ENCODE peak calls at places on chromosomes 3 and 15, in four cellular contexts. D is astrocyte of the spinal cord, N is body of pancreas, J is tibial artery. C is an unnamed sample.

GRCh38 chr3:50450135-50450911 is 53.1 kb downstream of the CACNA2D2 start:
- DNase-seq in D (peak; percentile 78), N (peak; percentile 32), J (peak; percentile 83), C (peak; percentile 55)

GRCh38 chr3:28080716-28081115 is 160.7 kb upstream of the CMC1 start:
- DNase-seq in D (no peak), N (no peak), J (no peak), C (no peak)

GRCh38 chr3:11140054-11140712 is 14.1 kb upstream of the HRH1 start:
- DNase-seq in D (peak; percentile 69), N (no peak), J (peak; percentile 67), C (peak; percentile 87)

GRCh38 chr3:62604301-62604700 is 231.0 kb upstream of the FEZF2 start:
- DNase-seq in D (peak; percentile 88), N (no peak), J (no peak), C (no peak)

GRCh38 chr3:177523991-177524438 is 326.7 kb upstream of the TBL1XR1 start:
- DNase-seq in D (no peak), N (no peak), J (no peak), C (no peak)

GRCh38 chr3:85005947-85006346 is 47.2 kb downstream of the CADM2 start:
- DNase-seq in D (no peak), N (no peak), J (no peak), C (no peak)

GRCh38 chr15:73321496-73322344 is 47.0 kb downstream of the HCN4 start:
- DNase-seq in D (no peak), N (no peak), J (peak; percentile 28), C (no peak)

GRCh38 chr15:94001113-94001919 is 230.0 kb upstream of the MCTP2 start:
- DNase-seq in D (no peak), N (no peak), J (no peak), C (no peak)

GRCh38 chr15:44394562-44394961 is 32.9 kb upstream of the CTDSPL2 start:
- DNase-seq in D (no peak), N (no peak), J (no peak), C (no peak)

GRCh38 chr3:52202384-52203077 is 4.6 kb downstream of the ALAS1 start:
- DNase-seq in D (no peak), N (no peak), J (no peak), C (no peak)

GRCh38 chr3:114466816-114467215 is 173.0 kb downstream of the TIGIT start:
- DNase-seq in D (no peak), N (no peak), J (no peak), C (no peak)

GRCh38 chr15:40092416-40093223 is 16.1 kb downstream of the BMF start:
- DNase-seq in D (peak; percentile 84), N (peak; percentile 46), J (peak; percentile 87), C (peak; percentile 71)

GRCh38 chr15:29090617-29091466 is 178.8 kb downstream of the NSMCE3 start:
- DNase-seq in D (no peak), N (no peak), J (no peak), C (no peak)

GRCh38 chr3:83938491-83938890 is 1020.3 kb upstream of the CADM2 start:
- DNase-seq in D (no peak), N (no peak), J (no peak), C (no peak)

GRCh38 chr3:60355825-60356224 is 895.4 kb downstream of the FHIT start:
- DNase-seq in D (no peak), N (no peak), J (no peak), C (no peak)

GRCh38 chr15:63544253-63545026 is 40.0 kb downstream of the USP3 start:
- DNase-seq in D (no peak), N (no peak), J (no peak), C (no peak)

GRCh38 chr15:45391746-45392711 is 13.7 kb upstream of the GATM start:
- DNase-seq in D (no peak), N (no peak), J (no peak), C (no peak)

GRCh38 chr15:47471020-47471419 is 246.3 kb upstream of the SEMA6D start:
- DNase-seq in D (no peak), N (no peak), J (no peak), C (no peak)

GRCh38 chr15:93035953-93036810 is 52.8 kb downstream of the RGMA start:
- DNase-seq in D (no peak), N (peak; percentile 58), J (peak; percentile 63), C (no peak)

GRCh38 chr3:105431171-105431570 is 64.5 kb downstream of the ALCAM start:
- DNase-seq in D (no peak), N (no peak), J (no peak), C (no peak)

GRCh38 chr3:150081084-150081483 is 110.4 kb upstream of the PFN2 start:
- DNase-seq in D (peak; percentile 73), N (no peak), J (no peak), C (no peak)

GRCh38 chr15:40929730-40930429 is 740 bp downstream of the DLL4 start:
- DNase-seq in D (peak; percentile 56), N (peak; percentile 45), J (no peak), C (peak; percentile 62)

GRCh38 chr3:158368271-158368670 is 202.7 kb upstream of the MLF1 start:
- DNase-seq in D (no peak), N (no peak), J (no peak), C (no peak)

GRCh38 chr15:25611603-25612002 is 172.8 kb upstream of the UBE3A start:
- DNase-seq in D (no peak), N (no peak), J (no peak), C (no peak)

GRCh38 chr15:85646538-85647091 is 148.1 kb downstream of the KLHL25 start:
- DNase-seq in D (peak; percentile 94), N (no peak), J (no peak), C (no peak)

GRCh38 chr3:107892960-107893359 is 197.9 kb downstream of the CD47 start:
- DNase-seq in D (no peak), N (no peak), J (no peak), C (no peak)

GRCh38 chr3:14369675-14370669 is 32.4 kb upstream of the SLC6A6 start:
- DNase-seq in D (no peak), N (peak; percentile 41), J (no peak), C (peak; percentile 76)

GRCh38 chr15:89179966-89180875 is 41.2 kb downstream of the RLBP1 start:
- DNase-seq in D (peak; percentile 43), N (no peak), J (no peak), C (no peak)

GRCh38 chr3:158532099-158532734 is 38.8 kb upstream of the MLF1 start:
- DNase-seq in D (peak; percentile 56), N (no peak), J (no peak), C (no peak)

GRCh38 chr3:10371167-10371566 is 50.3 kb upstream of the SEC13 start:
- DNase-seq in D (no peak), N (no peak), J (no peak), C (no peak)

GRCh38 chr3:70754314-70754713 is 441.9 kb upstream of the MDFIC2 start:
- DNase-seq in D (no peak), N (no peak), J (no peak), C (no peak)

GRCh38 chr3:78908236-78908635 is 859.6 kb downstream of the ROBO1 start:
- DNase-seq in D (no peak), N (no peak), J (no peak), C (no peak)